ENCODE peak calls at places on chromosomes 1 and 21, in five cellular contexts. S is body of pancreas, R is heart left ventricle, P is A549, Y is GM12878. D is an unnamed sample.
A peak's percentile ranks its signal among the peaks of the same experiment; 100 is the strongest.

GRCh38 chr1:154767315-154768240 is 102.5 kb downstream of the KCNN3 start:
- DNase-seq in S (no peak), R (peak; percentile 75), P (no peak), Y (no peak), D (no peak)

GRCh38 chr1:143497374-143497747 is 474.4 kb downstream of the FAM72C start:
- DNase-seq in S (no peak), R (no peak), P (no peak), Y (no peak), D (peak; percentile 4)

GRCh38 chr1:32405672-32406467 is 11.6 kb upstream of the BSDC1 start:
- DNase-seq in S (no peak), R (no peak), P (no peak), Y (no peak), D (no peak)

GRCh38 chr1:180515857-180516388 is 13.5 kb upstream of the ACBD6 start:
- DNase-seq in S (peak; percentile 80), R (peak; percentile 62), P (peak; percentile 84), Y (peak; percentile 49), D (no peak)

GRCh38 chr1:236495359-236496120 is 28.2 kb upstream of the LGALS8 start:
- DNase-seq in S (no peak), R (no peak), P (no peak), Y (no peak), D (no peak)

GRCh38 chr1:54407957-54408700 is 1.9 kb upstream of the SSBP3 start:
- DNase-seq in S (peak; percentile 57), R (no peak), P (peak; percentile 67), Y (no peak), D (no peak)

GRCh38 chr1:13482600-13482999 is 31.2 kb downstream of the LRRC38 start:
- DNase-seq in S (no peak), R (no peak), P (no peak), Y (no peak), D (no peak)

GRCh38 chr1:160205974-160206369 is 788 bp downstream of the PEA15 start:
- DNase-seq in S (peak; percentile 29), R (no peak), P (peak; percentile 66), Y (no peak), D (peak; percentile 44)

GRCh38 chr1:2133039-2133878 is 61.3 kb downstream of the FAAP20 start:
- DNase-seq in S (peak; percentile 96), R (peak; percentile 99), P (peak; percentile 54), Y (peak; percentile 81), D (peak; percentile 91)
- TF ChIP-seq POLR2A in S (no peak), R (no peak), P (no peak), Y (peak; percentile 25), D (peak; percentile 44)

GRCh38 chr1:39021431-39021830 is 4.7 kb upstream of the NDUFS5 start:
- DNase-seq in S (no peak), R (no peak), P (no peak), Y (no peak), D (no peak)

GRCh38 chr1:39023140-39023539 is 3.0 kb upstream of the NDUFS5 start:
- DNase-seq in S (no peak), R (no peak), P (no peak), Y (no peak), D (no peak)

GRCh38 chr1:39026947-39027507 is 877 bp downstream of the NDUFS5 start:
- DNase-seq in S (no peak), R (no peak), P (no peak), Y (no peak), D (no peak)

GRCh38 chr1:39026051-39026946 is at the start of gene NDUFS5:
- DNase-seq in S (peak; percentile 94), R (peak; percentile 94), P (peak; percentile 53), Y (peak; percentile 65), D (peak; percentile 89)
- TF ChIP-seq POLR2A in S (peak; percentile 93), R (peak; percentile 79), P (peak; percentile 72), Y (peak; percentile 94), D (peak; percentile 91)

GRCh38 chr1:69553726-69554125 is 14.0 kb upstream of the LRRC7 start:
- DNase-seq in S (no peak), R (no peak), P (no peak), Y (no peak), D (no peak)

GRCh38 chr1:69551476-69552324 is 16.0 kb upstream of the LRRC7 start:
- DNase-seq in S (no peak), R (no peak), P (no peak), Y (no peak), D (no peak)
- TF ChIP-seq POLR2A in S (no peak), R (no peak), P (no peak), Y (no peak), D (no peak)

GRCh38 chr21:32411366-32412161 is 942 bp upstream of the EVA1C start:
- DNase-seq in S (peak; percentile 92), R (peak; percentile 96), P (no peak), Y (no peak), D (peak; percentile 88)
- TF ChIP-seq POLR2A in S (peak; percentile 75), R (no peak), P (peak; percentile 40), Y (no peak), D (peak; percentile 80)

DNA sequence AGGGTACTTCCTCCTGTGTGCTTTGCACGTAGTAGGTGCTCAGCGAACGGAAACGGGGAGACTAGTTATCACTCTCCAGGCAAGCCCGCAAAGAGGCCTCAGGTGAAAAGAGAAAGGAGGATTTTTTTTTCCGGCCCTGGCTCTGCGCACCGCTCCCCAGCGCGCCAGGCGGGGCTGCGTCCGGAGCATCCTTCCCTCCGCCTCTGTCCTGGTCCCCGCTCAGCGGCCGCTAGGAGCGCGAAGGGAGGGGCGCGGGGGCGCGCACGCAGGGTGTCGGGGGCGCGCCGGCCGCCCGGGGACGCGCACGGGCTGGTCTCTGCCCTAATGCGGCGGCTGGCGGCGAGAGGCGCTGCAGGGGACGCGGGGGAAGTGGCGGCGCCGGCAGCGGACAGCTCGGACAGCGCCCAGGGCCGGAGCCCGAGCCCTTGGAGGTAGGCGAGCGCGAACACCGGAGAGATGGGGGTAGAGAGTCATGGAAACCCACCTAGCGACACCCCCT is 42.3 kb upstream of the NFASC start:
- DNase-seq in S (peak; percentile 55), R (peak; percentile 84), P (peak; percentile 84), Y (no peak), D (peak; percentile 46)
- TF ChIP-seq POLR2A in S (no peak), R (no peak), P (no peak), Y (no peak), D (no peak)

GRCh38 chr1:206909167-206909882 is 12.1 kb downstream of the IL24 start:
- DNase-seq in S (peak; percentile 96), R (peak; percentile 54), P (peak; percentile 73), Y (no peak), D (peak; percentile 76)
- TF ChIP-seq POLR2A in S (peak; percentile 16), R (no peak), P (no peak), Y (peak; percentile 1), D (no peak)

GRCh38 chr1:19643602-19644419 is at the start of gene NBL1:
- DNase-seq in S (peak; percentile 42), R (peak; percentile 84), P (peak; percentile 41), Y (no peak), D (peak; percentile 67)
- TF ChIP-seq POLR2A in S (no peak), R (no peak), P (no peak), Y (no peak), D (no peak)

D was measured in right lobe of liver.